ENCODE peak calls at places on chromosomes 12 and 14, in eight cellular contexts. D, T, X, C, F, B, O and U are unnamed samples.

GRCh38 chr12:2451025-2451424 is 343.7 kb upstream of the FKBP4 start:
- DNase-seq in D (no peak), T (no peak), X (no peak), C (no peak), F (no peak), B (no peak), O (no peak), U (no peak)

GRCh38 chr14:51938137-51938536 is 51.2 kb upstream of the RTRAF start:
- DNase-seq in D (no peak), T (no peak), X (no peak), C (no peak), F (no peak), B (no peak), O (no peak), U (no peak)

GRCh38 chr12:129069886-129070285 is 216.6 kb downstream of the GLT1D1 start:
- DNase-seq in D (no peak), T (no peak), X (no peak), C (no peak), F (no peak), B (no peak), O (no peak), U (no peak)

GRCh38 chr14:87076146-87076545 is 916.8 kb downstream of the GALC start:
- DNase-seq in D (no peak), T (no peak), X (no peak), C (no peak), F (no peak), B (no peak), O (no peak), U (no peak)

GRCh38 chr12:8549381-8549780 is 8.7 kb upstream of the CLEC4E start:
- DNase-seq in D (no peak), T (no peak), X (no peak), C (no peak), F (no peak), B (no peak), O (no peak), U (no peak)

GRCh38 chr14:96049932-96050331 is 10.8 kb downstream of the C14orf132 start:
- DNase-seq in D (no peak), T (no peak), X (no peak), C (no peak), F (no peak), B (no peak), O (no peak), U (no peak)

GRCh38 chr12:106079148-106079738 is 59.5 kb downstream of the NUAK1 start:
- DNase-seq in D (no peak), T (no peak), X (no peak), C (no peak), F (no peak), B (no peak), O (no peak), U (no peak)

GRCh38 chr12:6635856-6636521 is at the start of gene LPAR5:
- DNase-seq in D (no peak), T (peak), X (no peak), C (peak), F (peak), B (peak), O (no peak), U (peak)

GRCh38 chr14:20138520-20138919 is at the start of gene OR4N5:
- DNase-seq in D (no peak), T (no peak), X (no peak), C (no peak), F (no peak), B (no peak), O (no peak), U (no peak)

GRCh38 chr14:52032196-52032865 is 36.5 kb downstream of the NID2 start:
- DNase-seq in D (no peak), T (no peak), X (no peak), C (no peak), F (no peak), B (no peak), O (no peak), U (no peak)

GRCh38 chr14:36604757-36605505 is 22.5 kb upstream of the NKX2-8 start:
- DNase-seq in D (peak), T (no peak), X (no peak), C (no peak), F (no peak), B (peak), O (peak), U (no peak)

GRCh38 chr14:96056509-96057422 is 17.6 kb downstream of the C14orf132 start:
- DNase-seq in D (no peak), T (no peak), X (no peak), C (no peak), F (no peak), B (no peak), O (no peak), U (no peak)

GRCh38 chr12:130163461-130164215 is 1.4 kb downstream of the FZD10 start:
- DNase-seq in D (no peak), T (no peak), X (no peak), C (no peak), F (no peak), B (no peak), O (no peak), U (peak)

GRCh38 chr14:33951183-33951840 is 438 bp upstream of the EGLN3 start:
- DNase-seq in D (no peak), T (no peak), X (no peak), C (no peak), F (no peak), B (no peak), O (peak), U (no peak)

GRCh38 chr12:132904718-132905328 is 17.4 kb upstream of the CHFR start:
- DNase-seq in D (no peak), T (peak), X (peak), C (peak), F (peak), B (peak), O (no peak), U (no peak)

GRCh38 chr14:63544641-63545234 is 1.6 kb upstream of the PPP2R5E start:
- DNase-seq in D (no peak), T (no peak), X (no peak), C (no peak), F (no peak), B (no peak), O (no peak), U (no peak)

GRCh38 chr12:7486512-7486911 is 17.1 kb downstream of the CD163 start:
- DNase-seq in D (no peak), T (no peak), X (no peak), C (no peak), F (no peak), B (no peak), O (no peak), U (no peak)

GRCh38 chr12:44874981-44875416 is 1.1 kb downstream of the NELL2 start:
- DNase-seq in D (peak), T (peak), X (no peak), C (no peak), F (no peak), B (no peak), O (no peak), U (no peak)

GRCh38 chr14:53430870-53431269 is 277.7 kb upstream of the DDHD1 start:
- DNase-seq in D (no peak), T (no peak), X (no peak), C (no peak), F (no peak), B (no peak), O (no peak), U (no peak)

GRCh38 chr12:65648461-65648860 is 175.8 kb upstream of the HMGA2 start:
- DNase-seq in D (no peak), T (no peak), X (no peak), C (no peak), F (no peak), B (no peak), O (no peak), U (no peak)

GRCh38 chr14:23478109-23478698 is 8.7 kb downstream of the NGDN start:
- DNase-seq in D (peak), T (peak), X (peak), C (no peak), F (peak), B (peak), O (peak), U (no peak)

GRCh38 chr14:51540364-51540763 is 111.3 kb upstream of the FRMD6 start:
- DNase-seq in D (no peak), T (no peak), X (no peak), C (no peak), F (no peak), B (no peak), O (no peak), U (no peak)

GRCh38 chr14:68124885-68125731 is 305.5 kb downstream of the RAD51B start:
- DNase-seq in D (no peak), T (no peak), X (no peak), C (no peak), F (no peak), B (no peak), O (peak), U (no peak)

GRCh38 chr14:67815573-67816235 is 686 bp downstream of the ZFYVE26 start:
- DNase-seq in D (no peak), T (peak), X (no peak), C (no peak), F (no peak), B (no peak), O (no peak), U (no peak)

GRCh38 chr14:57485635-57486034 is 8.0 kb downstream of the CCDC198 start:
- DNase-seq in D (no peak), T (no peak), X (no peak), C (no peak), F (no peak), B (no peak), O (no peak), U (no peak)

GRCh38 chr12:15859136-15859535 is 23.1 kb upstream of the STRAP start:
- DNase-seq in D (no peak), T (no peak), X (no peak), C (no peak), F (no peak), B (no peak), O (no peak), U (no peak)

GRCh38 chr12:6535960-6536847 is 1.9 kb downstream of the GAPDH start:
- DNase-seq in D (no peak), T (peak), X (no peak), C (no peak), F (no peak), B (no peak), O (no peak), U (no peak)